ENCODE peak calls at places on chromosome 5, in seven cellular contexts. Y is activated CD4-positive, alpha-beta T cell treated with anti-CD3 and anti-CD28 coated beads, Interleukin-2, amount 10 ng/mL, durations not matched to agents 24 days and 14 days; B is fibroblast of mammary gland; L is thoracic aorta; N is amniotic stem cell; J is NCI-H460; S is aorta. F is an unnamed sample.

GRCh38 chr5:44809215-44809955 is 638 bp downstream of the MRPS30 start:
- DNase-seq in L (no peak), Y (peak), J (peak), B (peak), S (peak), N (peak), F (peak)

GRCh38 chr5:77355074-77355473 is 137.0 kb downstream of the WDR41 start:
- DNase-seq in J (no peak), Y (no peak), N (no peak), B (no peak), L (no peak), S (no peak), F (no peak)

GRCh38 chr5:23367863-23368262 is 139.5 kb upstream of the PRDM9 start:
- DNase-seq in L (no peak), B (peak), J (no peak), Y (no peak), N (no peak), S (no peak), F (no peak)

GRCh38 chr5:73115399-73116051 is 4.8 kb upstream of the TMEM171 start:
- DNase-seq in N (peak), B (peak), J (no peak), Y (no peak), L (no peak), S (no peak), F (no peak)

GRCh38 chr5:94522099-94522498 is 96.3 kb downstream of the KIAA0825 start:
- DNase-seq in L (no peak), J (no peak), Y (no peak), N (no peak), S (no peak), B (no peak), F (no peak)

GRCh38 chr5:179231309-179231708 is 114.0 kb downstream of the ADAMTS2 start:
- DNase-seq in N (no peak), Y (no peak), L (no peak), S (no peak), J (no peak), B (no peak), F (no peak)

GRCh38 chr5:151598984-151599383 is 7.9 kb upstream of the FAT2 start:
- DNase-seq in N (no peak), L (no peak), J (no peak), B (no peak), S (no peak), Y (no peak), F (no peak)

GRCh38 chr5:39526914-39527477 is 102.2 kb upstream of the DAB2 start:
- DNase-seq in J (no peak), B (no peak), N (no peak), Y (no peak), S (no peak), L (no peak), F (no peak)

GRCh38 chr5:59042683-59043082 is 459.8 kb downstream of the RAB3C start:
- DNase-seq in L (no peak), N (no peak), B (peak), S (no peak), Y (peak), J (no peak), F (no peak)

GRCh38 chr5:128349044-128349629 is 188.9 kb downstream of the FBN2 start:
- DNase-seq in J (peak), Y (no peak), L (no peak), S (no peak), N (no peak), B (peak), F (no peak)

GRCh38 chr5:68834486-68834885 is 259.3 kb upstream of the SLC30A5 start:
- DNase-seq in L (no peak), N (no peak), S (no peak), B (peak), Y (no peak), J (no peak), F (no peak)

GRCh38 chr5:123147128-123147527 is 58.1 kb downstream of the PRDM6 start:
- DNase-seq in B (no peak), L (no peak), N (no peak), J (no peak), Y (no peak), S (no peak), F (no peak)

GRCh38 chr5:10734050-10734709 is 26.9 kb downstream of the DAP start:
- DNase-seq in L (no peak), Y (no peak), N (no peak), J (no peak), B (no peak), S (no peak), F (no peak)

GRCh38 chr5:9140202-9140601 is 405.7 kb downstream of the SEMA5A start:
- DNase-seq in J (no peak), S (no peak), B (no peak), N (no peak), Y (no peak), L (no peak), F (no peak)

GRCh38 chr5:105687493-105687892 is 1983.2 kb downstream of the EFNA5 start:
- DNase-seq in N (no peak), J (no peak), B (no peak), Y (no peak), L (no peak), S (no peak), F (peak)

GRCh38 chr5:163347671-163348070 is 89.7 kb upstream of the CCNG1 start:
- DNase-seq in B (peak), Y (peak), J (peak), L (no peak), S (no peak), N (peak), F (peak)

F was measured in H7.